ENCODE peak calls at places on chromosomes 11 and 22, in eight cellular contexts. I is WTC11; T is right lobe of liver; Z is GM10248; H is AG10803; V is naive B cell; E is activated T-cell treated with anti-CD3 and anti-CD28 coated beads, Interleukin-2, amount 50 U/mL, for 24 hours; X is osteoblast. S is an unnamed sample.

GRCh38 chr11:61693897-61694840 is 14.0 kb downstream of the DAGLA start:
- DNase-seq in I (no peak), H (no peak), X (peak), V (no peak), E (no peak), Z (no peak), T (no peak), S (no peak)

GRCh38 chr11:72741429-72741833 is 10.8 kb downstream of the ARAP1 start:
- DNase-seq in Z (no peak), T (no peak), I (no peak), H (no peak), V (no peak), E (no peak), X (peak), S (peak)

GRCh38 chr11:68661697-68662603 is 22.4 kb upstream of the GAL start:
- DNase-seq in I (no peak), T (no peak), V (no peak), H (no peak), X (peak), E (no peak), Z (no peak), S (no peak)

GRCh38 chr11:74749965-74750296 is 1.3 kb downstream of the RNF169 start:
- DNase-seq in X (no peak), Z (no peak), T (no peak), V (no peak), E (no peak), H (no peak), I (no peak), S (no peak)

GRCh38 chr11:16154715-16155396 is 201.5 kb downstream of the SOX6 start:
- DNase-seq in I (no peak), X (no peak), V (no peak), T (no peak), Z (no peak), H (no peak), E (no peak), S (no peak)

GRCh38 chr11:73285721-73286120 is 13.6 kb downstream of the P2RY6 start:
- DNase-seq in Z (no peak), H (no peak), I (no peak), E (no peak), V (no peak), T (no peak), X (no peak), S (no peak)

GRCh38 chr22:19739448-19739895 is 16.1 kb downstream of the GP1BB start:
- DNase-seq in H (no peak), E (no peak), I (no peak), T (no peak), Z (no peak), V (no peak), X (no peak), S (no peak)

GRCh38 chr22:25406510-25407210 is 157.8 kb upstream of the GRK3 start:
- DNase-seq in I (no peak), H (no peak), V (no peak), Z (no peak), T (no peak), E (no peak), X (no peak), S (no peak)

GRCh38 chr11:94525933-94526332 is 13.7 kb downstream of the C11orf97 start:
- DNase-seq in H (peak), E (no peak), I (no peak), X (no peak), T (peak), Z (no peak), V (no peak), S (no peak)

GRCh38 chr11:79160786-79161403 is 279.9 kb downstream of the TENM4 start:
- DNase-seq in H (peak), T (no peak), Z (no peak), E (no peak), I (no peak), X (peak), V (no peak), S (no peak)

GRCh38 chr11:76666408-76666807 is 4.1 kb downstream of the LRRC32 start:
- DNase-seq in E (no peak), V (peak), Z (no peak), H (peak), I (no peak), T (peak), X (peak), S (peak)

GRCh38 chr11:115980336-115980735 is 476.1 kb upstream of the CADM1 start:
- DNase-seq in T (no peak), I (no peak), V (no peak), E (no peak), H (no peak), X (no peak), Z (no peak), S (no peak)

GRCh38 chr11:62539238-62539925 is 7.2 kb downstream of the AHNAK start:
- DNase-seq in Z (peak), E (peak), X (peak), I (no peak), T (peak), H (peak), V (no peak), S (no peak)

GRCh38 chr11:106172389-106172991 is 95.0 kb downstream of the AASDHPPT start:
- DNase-seq in T (no peak), X (no peak), Z (no peak), E (no peak), H (no peak), V (no peak), I (no peak), S (no peak)

GRCh38 chr22:47456031-47456430 is 693.6 kb downstream of the TBC1D22A start:
- DNase-seq in V (no peak), Z (no peak), I (no peak), H (no peak), T (no peak), E (no peak), X (no peak), S (no peak)

GRCh38 chr22:24230911-24231656 is 13.8 kb downstream of the GGT5 start:
- DNase-seq in H (no peak), I (peak), T (peak), X (peak), Z (peak), E (peak), V (peak), S (peak)

GRCh38 chr11:12158926-12159325 is 48.5 kb downstream of the MICAL2 start:
- DNase-seq in H (no peak), E (peak), Z (no peak), T (no peak), X (no peak), I (no peak), V (no peak), S (no peak)

GRCh38 chr22:30474683-30475424 is 3.0 kb upstream of the SEC14L3 start:
- DNase-seq in X (no peak), T (no peak), I (peak), Z (no peak), H (no peak), E (no peak), V (no peak), S (no peak)

GRCh38 chr11:15692739-15693138 is 578.0 kb downstream of the INSC start:
- DNase-seq in Z (no peak), X (no peak), E (no peak), T (no peak), H (no peak), V (no peak), I (no peak), S (no peak)

GRCh38 chr11:73333626-73334199 is 25.6 kb downstream of the ARHGEF17 start:
- DNase-seq in V (no peak), E (no peak), Z (no peak), T (no peak), H (no peak), X (peak), I (no peak), S (no peak)

S was measured in GM13976.